ENCODE peak calls at places on chromosome 1, in four cellular contexts. One of them, this sample, is unnamed.

GRCh38 chr1:7795406-7795805 is 11.3 kb downstream of the PER3 start:
- DNase-seq in HCT116: no peak
- DNase-seq in HepG2: no peak
- DNase-seq in H1: no peak
- DNase-seq in this sample: no peak

GRCh38 chr1:156276532-156276931 is 6.1 kb downstream of the SMG5 start:
- DNase-seq in HepG2: no peak
- DNase-seq in HCT116: no peak
- DNase-seq in H1: no peak
- DNase-seq in this sample: no peak

GRCh38 chr1:171716620-171717019 is 25.2 kb downstream of the VAMP4 start:
- DNase-seq in HepG2: no peak
- DNase-seq in H1: no peak
- DNase-seq in HCT116: no peak
- DNase-seq in this sample: no peak

GRCh38 chr1:211579434-211580302 is 707 bp upstream of the SLC30A1 start:
- DNase-seq in HepG2: peak
- DNase-seq in HCT116: no peak
- DNase-seq in H1: no peak
- DNase-seq in this sample: peak

GRCh38 chr1:96544051-96544830 is 177.3 kb upstream of the PTBP2 start:
- DNase-seq in H1: no peak
- DNase-seq in HCT116: no peak
- DNase-seq in HepG2: no peak
- DNase-seq in this sample: no peak

GRCh38 chr1:3350441-3351261 is 103.8 kb upstream of the ARHGEF16 start:
- DNase-seq in H1: no peak
- DNase-seq in HCT116: no peak
- DNase-seq in HepG2: peak
- DNase-seq in this sample: no peak

GRCh38 chr1:244371294-244372141 is 80.2 kb downstream of the ADSS2 start:
- DNase-seq in HCT116: no peak
- DNase-seq in HepG2: no peak
- DNase-seq in H1: no peak
- DNase-seq in this sample: no peak

GRCh38 chr1:106225406-106225805 is 831.1 kb upstream of the PRMT6 start:
- DNase-seq in HepG2: no peak
- DNase-seq in HCT116: no peak
- DNase-seq in H1: no peak
- DNase-seq in this sample: no peak

GRCh38 chr1:200959341-200959985 is 64.1 kb downstream of the KIF21B start:
- DNase-seq in HepG2: no peak
- DNase-seq in H1: no peak
- DNase-seq in HCT116: no peak
- DNase-seq in this sample: no peak

GRCh38 chr1:224113918-224114786 is at the start of gene FBXO28:
- DNase-seq in HepG2: peak
- DNase-seq in H1: peak
- DNase-seq in HCT116: peak
- DNase-seq in this sample: peak

GRCh38 chr1:156707486-156708244 is 2.3 kb upstream of the CRABP2 start:
- DNase-seq in HepG2: no peak
- DNase-seq in H1: peak
- DNase-seq in HCT116: no peak
- DNase-seq in this sample: no peak

GRCh38 chr1:28910379-28911125 is 3.8 kb upstream of the EPB41 start:
- DNase-seq in H1: no peak
- DNase-seq in HCT116: no peak
- DNase-seq in HepG2: no peak
- DNase-seq in this sample: no peak

GRCh38 chr1:168261390-168261789 is 19.3 kb upstream of the TBX19 start:
- DNase-seq in HepG2: no peak
- DNase-seq in HCT116: no peak
- DNase-seq in H1: no peak
- DNase-seq in this sample: no peak

GRCh38 chr1:51313961-51314777 is 16.2 kb downstream of the TTC39A start:
- DNase-seq in HCT116: no peak
- DNase-seq in H1: no peak
- DNase-seq in HepG2: no peak
- DNase-seq in this sample: no peak

GRCh38 chr1:208111646-208112200 is 132.5 kb downstream of the PLXNA2 start:
- DNase-seq in H1: no peak
- DNase-seq in HCT116: no peak
- DNase-seq in HepG2: no peak
- DNase-seq in this sample: no peak

GRCh38 chr1:2073382-2074230 is 23.4 kb downstream of the PRKCZ start:
- DNase-seq in HepG2: no peak
- DNase-seq in HCT116: no peak
- DNase-seq in H1: no peak
- DNase-seq in this sample: peak

GRCh38 chr1:164767257-164768044 is 208.5 kb downstream of the PBX1 start:
- DNase-seq in H1: no peak
- DNase-seq in HCT116: no peak
- DNase-seq in HepG2: no peak
- DNase-seq in this sample: no peak
- TF ChIP-seq FOSL1 in H1: no peak
- TF ChIP-seq FOSL1 in HCT116: peak
- TF ChIP-seq FOSL1 in HepG2: no peak
- TF ChIP-seq FOSL1 in this sample: no peak

GRCh38 chr1:192516776-192517297 is 58.7 kb upstream of the RGS1 start:
- DNase-seq in HepG2: no peak
- DNase-seq in HCT116: no peak
- DNase-seq in H1: no peak
- DNase-seq in this sample: no peak
- TF ChIP-seq FOSL1 in HepG2: no peak
- TF ChIP-seq FOSL1 in HCT116: no peak
- TF ChIP-seq FOSL1 in H1: no peak
- TF ChIP-seq FOSL1 in this sample: no peak

GRCh38 chr1:45038661-45039364 is 26.8 kb downstream of the UROD start:
- DNase-seq in HepG2: peak
- DNase-seq in H1: no peak
- DNase-seq in HCT116: no peak
- DNase-seq in this sample: peak
- TF ChIP-seq FOSL1 in HepG2: no peak
- TF ChIP-seq FOSL1 in H1: no peak
- TF ChIP-seq FOSL1 in HCT116: no peak
- TF ChIP-seq FOSL1 in this sample: peak

GRCh38 chr1:160830321-160831153 is 32.1 kb downstream of the CD244 start:
- DNase-seq in HepG2: peak
- DNase-seq in HCT116: peak
- DNase-seq in H1: peak
- DNase-seq in this sample: peak
- TF ChIP-seq FOSL1 in HepG2: no peak
- TF ChIP-seq FOSL1 in HCT116: no peak
- TF ChIP-seq FOSL1 in H1: no peak
- TF ChIP-seq FOSL1 in this sample: no peak

This sample was measured in K562.